ENCODE peak calls at places on chromosomes 12 and 14, in nine cellular contexts. S, Q, M, G, W, P, K, B and F are unnamed samples.

GRCh38 chr12:45051490-45052105 is 699 bp upstream of the DBX2 start:
- DNase-seq in S (peak), Q (no peak), M (no peak), G (no peak), W (no peak), P (no peak), K (peak), B (no peak), F (no peak)

GRCh38 chr12:45215419-45216296 is at the start of gene ANO6:
- DNase-seq in S (peak), Q (peak), M (peak), G (peak), W (peak), P (peak), K (peak), B (peak), F (peak)

GRCh38 chr14:67940894-67941455 is 121.4 kb downstream of the RAD51B start:
- DNase-seq in S (peak), Q (no peak), M (no peak), G (peak), W (peak), P (peak), K (peak), B (no peak), F (no peak)

GRCh38 chr12:47886471-47887240 is 18.1 kb downstream of the VDR start:
- DNase-seq in S (no peak), Q (no peak), M (no peak), G (no peak), W (no peak), P (no peak), K (no peak), B (no peak), F (no peak)

GRCh38 chr12:26282339-26282945 is 87.1 kb downstream of the SSPN start:
- DNase-seq in S (no peak), Q (no peak), M (no peak), G (no peak), W (no peak), P (no peak), K (no peak), B (no peak), F (no peak)

GRCh38 chr14:76775159-76775694 is 14.0 kb downstream of the VASH1 start:
- DNase-seq in S (no peak), Q (peak), M (no peak), G (no peak), W (no peak), P (no peak), K (no peak), B (no peak), F (peak)

GRCh38 chr12:1195513-1195912 is 204.5 kb downstream of the ERC1 start:
- DNase-seq in S (no peak), Q (no peak), M (no peak), G (no peak), W (no peak), P (no peak), K (no peak), B (no peak), F (no peak)

GRCh38 chr12:16076553-16076952 is 165.4 kb downstream of the DERA start:
- DNase-seq in S (peak), Q (no peak), M (peak), G (no peak), W (no peak), P (no peak), K (peak), B (peak), F (no peak)

GRCh38 chr12:73514672-73515071 is 1023.0 kb upstream of the ATXN7L3B start:
- DNase-seq in S (no peak), Q (no peak), M (no peak), G (no peak), W (no peak), P (no peak), K (no peak), B (no peak), F (no peak)

GRCh38 chr12:46521145-46521544 is 148.6 kb upstream of the SLC38A2 start:
- DNase-seq in S (no peak), Q (no peak), M (no peak), G (no peak), W (no peak), P (no peak), K (no peak), B (no peak), F (no peak)

GRCh38 chr14:29716150-29716549 is 211.5 kb downstream of the PRKD1 start:
- DNase-seq in S (peak), Q (no peak), M (no peak), G (peak), W (no peak), P (no peak), K (peak), B (no peak), F (no peak)

GRCh38 chr12:101276433-101276832 is 3.5 kb upstream of the UTP20 start:
- DNase-seq in S (no peak), Q (no peak), M (no peak), G (no peak), W (no peak), P (no peak), K (no peak), B (no peak), F (no peak)

GRCh38 chr12:113766880-113767878 is 198.9 kb downstream of the RBM19 start:
- DNase-seq in S (peak), Q (no peak), M (peak), G (peak), W (peak), P (no peak), K (peak), B (no peak), F (no peak)

GRCh38 chr14:65798216-65798615 is 385.7 kb downstream of the FUT8 start:
- DNase-seq in S (no peak), Q (no peak), M (no peak), G (no peak), W (no peak), P (no peak), K (no peak), B (no peak), F (no peak)

GRCh38 chr14:76962303-76962660 is 66.2 kb downstream of the IRF2BPL start:
- DNase-seq in S (no peak), Q (no peak), M (no peak), G (no peak), W (no peak), P (no peak), K (no peak), B (no peak), F (no peak)

GRCh38 chr12:45852508-45852907 is 123.0 kb downstream of the ARID2 start:
- DNase-seq in S (peak), Q (no peak), M (no peak), G (no peak), W (no peak), P (no peak), K (peak), B (no peak), F (no peak)

GRCh38 chr12:50415899-50416479 is 15.3 kb downstream of the LARP4 start:
- DNase-seq in S (no peak), Q (no peak), M (no peak), G (no peak), W (no peak), P (peak), K (no peak), B (no peak), F (no peak)

GRCh38 chr14:22791302-22791701 is 23.9 kb downstream of the SLC7A7 start:
- DNase-seq in S (peak), Q (no peak), M (peak), G (no peak), W (peak), P (no peak), K (peak), B (no peak), F (no peak)

GRCh38 chr12:104275689-104276088 is 27.9 kb upstream of the EID3 start:
- DNase-seq in S (no peak), Q (no peak), M (no peak), G (no peak), W (no peak), P (no peak), K (no peak), B (no peak), F (no peak)

GRCh38 chr12:47717443-47718193 is 7.7 kb downstream of the ENDOU start:
- DNase-seq in S (peak), Q (no peak), M (peak), G (peak), W (peak), P (peak), K (peak), B (peak), F (no peak)

GRCh38 chr12:119296535-119296934 is 38.0 kb upstream of the CCDC60 start:
- DNase-seq in S (no peak), Q (no peak), M (peak), G (no peak), W (no peak), P (no peak), K (no peak), B (no peak), F (no peak)

GRCh38 chr14:74579447-74580274 is 32.4 kb downstream of the LTBP2 start:
- DNase-seq in S (peak), Q (peak), M (no peak), G (peak), W (peak), P (peak), K (peak), B (no peak), F (peak)

GRCh38 chr12:46675736-46676135 is 150.1 kb downstream of the SLC38A4 start:
- DNase-seq in S (peak), Q (no peak), M (peak), G (no peak), W (peak), P (peak), K (peak), B (peak), F (no peak)

GRCh38 chr14:97158102-97158501 is 360.9 kb downstream of the VRK1 start:
- DNase-seq in S (no peak), Q (no peak), M (no peak), G (no peak), W (no peak), P (no peak), K (no peak), B (no peak), F (no peak)

DNA sequence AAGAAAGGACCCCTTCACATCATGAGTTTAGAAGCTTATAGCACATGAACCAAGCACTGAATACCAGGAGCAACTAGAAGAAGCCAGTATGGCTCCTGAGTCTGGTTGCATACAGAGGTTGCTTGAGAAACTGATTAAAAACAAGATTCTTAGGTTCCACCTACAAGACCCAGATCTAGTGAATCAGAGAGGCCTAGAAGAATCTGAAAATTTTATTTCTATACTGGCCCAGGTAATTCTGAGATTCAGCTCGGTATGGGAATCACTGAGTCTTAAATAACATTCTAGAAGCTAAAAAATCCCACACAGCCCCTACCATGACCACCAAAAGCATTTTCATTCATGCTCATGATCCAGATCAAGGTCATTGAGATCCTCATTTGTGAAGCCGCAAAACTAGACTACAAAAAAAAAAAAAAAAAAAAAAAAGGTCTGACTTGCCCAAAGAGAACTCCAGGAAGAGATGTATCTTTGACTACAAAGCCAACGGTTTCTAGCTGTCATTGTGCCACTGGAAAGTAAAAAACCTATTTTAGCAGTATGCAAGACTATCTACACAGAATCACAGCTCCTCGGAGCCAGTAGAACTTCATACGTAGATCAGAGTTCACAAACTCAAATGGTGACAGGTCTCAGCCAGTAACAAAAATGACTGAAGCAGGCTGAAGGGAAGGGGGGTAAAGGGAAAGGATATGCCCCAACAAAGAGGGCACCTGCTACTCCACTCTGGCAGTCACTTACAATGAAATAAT is 168.4 kb upstream of the EGLN3 start:
- DNase-seq in S (no peak), Q (no peak), M (no peak), G (no peak), W (no peak), P (no peak), K (no peak), B (no peak), F (no peak)
- TF ChIP-seq CTCF in S (no peak), Q (no peak), M (no peak), G (no peak), W (no peak), P (no peak), K (no peak), B (no peak), F (no peak)

GRCh38 chr12:57576613-57577160 is 14.3 kb upstream of the PIP4K2C start:
- DNase-seq in S (no peak), Q (no peak), M (no peak), G (no peak), W (no peak), P (no peak), K (no peak), B (no peak), F (no peak)
- TF ChIP-seq CTCF in S (no peak), Q (no peak), M (no peak), G (no peak), W (no peak), P (no peak), K (no peak), B (no peak), F (no peak)

GRCh38 chr12:22231836-22232235 is 102.7 kb downstream of the ST8SIA1 start:
- DNase-seq in S (peak), Q (no peak), M (no peak), G (no peak), W (no peak), P (peak), K (peak), B (no peak), F (no peak)
- TF ChIP-seq CTCF in S (peak), Q (no peak), M (no peak), G (no peak), W (no peak), P (no peak), K (peak), B (no peak), F (peak)

GRCh38 chr12:15014708-15015107 is 41.9 kb downstream of the PDE6H start:
- DNase-seq in S (no peak), Q (no peak), M (no peak), G (no peak), W (no peak), P (no peak), K (no peak), B (no peak), F (no peak)
- TF ChIP-seq CTCF in S (no peak), Q (no peak), M (no peak), G (no peak), W (no peak), P (no peak), K (no peak), B (no peak), F (no peak)

GRCh38 chr12:30440826-30441602 is 254.7 kb downstream of the IPO8 start:
- DNase-seq in S (peak), Q (no peak), M (peak), G (no peak), W (no peak), P (peak), K (peak), B (peak), F (no peak)
- TF ChIP-seq CTCF in S (peak), Q (peak), M (peak), G (peak), W (peak), P (peak), K (peak), B (peak), F (peak)

GRCh38 chr12:70839544-70839943 is 81.0 kb downstream of the PTPRR start:
- DNase-seq in S (no peak), Q (no peak), M (no peak), G (no peak), W (no peak), P (no peak), K (no peak), B (no peak), F (no peak)
- TF ChIP-seq CTCF in S (no peak), Q (no peak), M (no peak), G (no peak), W (no peak), P (no peak), K (no peak), B (no peak), F (peak)

DNA sequence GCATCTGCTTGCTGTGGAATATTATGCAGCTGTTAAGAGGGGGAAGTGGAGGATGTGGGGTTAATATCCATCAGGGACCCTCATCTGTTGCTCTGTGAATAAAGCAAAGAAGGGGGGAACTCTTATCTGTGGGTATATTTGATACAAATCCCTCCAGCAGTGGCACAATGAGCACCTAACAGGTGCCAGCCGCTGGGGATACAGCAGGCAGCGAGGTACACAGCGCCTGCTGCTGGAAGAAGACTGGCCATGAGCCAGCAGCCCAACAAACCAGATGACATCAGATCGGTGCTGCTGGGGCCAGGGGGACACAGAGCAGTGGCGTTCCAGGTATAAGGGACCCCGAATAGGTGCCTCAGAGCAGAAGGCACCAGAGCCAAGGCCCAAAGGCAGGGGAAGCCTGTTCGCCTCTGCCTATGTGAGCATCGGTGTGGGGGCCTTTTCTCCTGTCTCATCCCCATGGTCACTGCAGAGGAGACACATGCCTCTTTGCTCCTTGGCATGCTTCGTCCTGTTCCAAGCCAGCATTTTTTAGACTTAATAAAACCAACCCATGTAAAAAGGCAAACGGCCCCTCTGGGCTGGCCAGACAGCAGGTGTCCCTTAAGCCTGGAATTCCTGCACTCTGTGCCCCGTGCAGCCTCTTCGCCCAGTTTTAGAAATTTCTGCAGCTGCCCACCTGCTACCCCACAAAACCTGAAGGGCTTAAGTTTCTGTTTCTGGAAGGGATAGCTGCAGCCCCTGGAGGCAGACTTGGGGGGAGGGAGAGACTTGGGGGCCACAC is 1.6 kb upstream of the CKB start:
- DNase-seq in S (no peak), Q (no peak), M (no peak), G (no peak), W (no peak), P (no peak), K (no peak), B (no peak), F (no peak)
- TF ChIP-seq CTCF in S (no peak), Q (no peak), M (peak), G (no peak), W (no peak), P (no peak), K (no peak), B (no peak), F (peak)